ENCODE peak calls at places on chromosomes 3 and 15, in nine cellular contexts. K, V, D, Z, Q, F, H, B and L are unnamed samples.

GRCh38 chr3:65508743-65509422 is 529.8 kb downstream of the MAGI1 start:
- DNase-seq in D (no peak), Q (no peak), K (no peak), F (no peak), B (no peak), H (no peak), V (no peak), Z (no peak), L (no peak)

GRCh38 chr3:72517804-72518442 is 330.3 kb downstream of the SHQ1 start:
- DNase-seq in F (no peak), D (no peak), Z (no peak), H (no peak), K (no peak), V (no peak), B (no peak), Q (no peak), L (no peak)

GRCh38 chr3:180229113-180229512 is 192.4 kb upstream of the PEX5L start:
- DNase-seq in V (no peak), Q (no peak), Z (no peak), B (no peak), F (no peak), H (no peak), D (no peak), K (no peak), L (no peak)

GRCh38 chr15:74978503-74978902 is 16.9 kb upstream of the SCAMP5 start:
- DNase-seq in V (peak; percentile 64), D (peak; percentile 63), Q (peak; percentile 90), F (peak; percentile 46), Z (peak; percentile 16), H (no peak), K (no peak), B (peak; percentile 48), L (no peak)

GRCh38 chr15:85795669-85796305 is 1.1 kb upstream of the KLHL25 start:
- DNase-seq in K (no peak), Z (no peak), Q (no peak), F (no peak), V (no peak), H (no peak), B (no peak), D (no peak), L (no peak)

GRCh38 chr15:75928680-75929608 is 25.3 kb downstream of the FBXO22 start:
- DNase-seq in D (peak; percentile 8), F (no peak), Z (no peak), H (no peak), K (no peak), V (peak; percentile 15), B (no peak), Q (no peak), L (no peak)

GRCh38 chr3:107983247-107983646 is 107.6 kb downstream of the CD47 start:
- DNase-seq in F (no peak), B (no peak), H (no peak), K (no peak), Z (no peak), V (no peak), Q (no peak), D (no peak), L (no peak)

GRCh38 chr15:48603123-48603500 is 42.4 kb downstream of the FBN1 start:
- DNase-seq in B (no peak), D (no peak), F (no peak), Q (no peak), Z (no peak), H (no peak), V (peak; percentile 31), K (no peak), L (no peak)

GRCh38 chr3:138093721-138094120 is 21.7 kb downstream of the DZIP1L start:
- DNase-seq in Z (no peak), F (no peak), V (no peak), Q (no peak), B (no peak), H (no peak), D (no peak), K (no peak), L (no peak)

GRCh38 chr15:85333132-85333831 is 47.1 kb upstream of the AKAP13 start:
- DNase-seq in K (no peak), D (no peak), F (no peak), Q (peak; percentile 45), B (no peak), V (peak; percentile 93), Z (no peak), H (no peak), L (no peak)

GRCh38 chr3:111278961-111279360 is 207.3 kb downstream of the NECTIN3 start:
- DNase-seq in B (no peak), Z (no peak), H (no peak), D (no peak), V (no peak), K (no peak), Q (no peak), F (no peak), L (no peak)

GRCh38 chr3:140468407-140468806 is 209.5 kb upstream of the TRIM42 start:
- DNase-seq in Q (no peak), D (no peak), F (no peak), K (no peak), Z (no peak), V (peak; percentile 28), B (no peak), H (no peak), L (no peak)

GRCh38 chr3:37456791-37457190 is 282.4 kb upstream of the LRRFIP2 start:
- DNase-seq in K (no peak), B (no peak), F (no peak), H (no peak), Z (no peak), V (no peak), Q (no peak), D (no peak), L (no peak)

GRCh38 chr3:171458857-171459129 is 1.4 kb downstream of the TNIK start:
- DNase-seq in Z (no peak), V (no peak), F (no peak), H (no peak), B (no peak), K (no peak), Q (no peak), D (no peak), L (no peak)

GRCh38 chr15:81877533-81878227 is 168.1 kb downstream of the MEX3B start:
- DNase-seq in K (no peak), D (no peak), Z (no peak), H (no peak), F (no peak), B (no peak), Q (no peak), V (no peak), L (no peak)

GRCh38 chr15:75620776-75621536 is 4.6 kb downstream of the SNUPN start:
- DNase-seq in K (peak; percentile 87), V (peak; percentile 82), B (no peak), H (peak; percentile 87), Z (no peak), F (peak; percentile 64), Q (no peak), D (no peak), L (no peak)

GRCh38 chr15:51051776-51052175 is 42.9 kb downstream of the TNFAIP8L3 start:
- DNase-seq in H (peak; percentile 82), D (no peak), K (peak; percentile 70), V (peak; percentile 91), F (no peak), B (no peak), Z (no peak), Q (no peak), L (peak; percentile 32)

GRCh38 chr15:57694264-57694663 is 12.2 kb upstream of the POLR2M start:
- DNase-seq in F (no peak), D (no peak), V (no peak), Q (no peak), Z (no peak), B (no peak), K (no peak), H (no peak), L (no peak)

GRCh38 chr3:47244531-47245100 is 38.0 kb downstream of the KIF9 start:
- DNase-seq in Q (no peak), H (no peak), B (no peak), Z (no peak), V (no peak), F (no peak), D (no peak), K (no peak), L (no peak)

GRCh38 chr3:194306109-194306686 is 44.9 kb downstream of the CPN2 start:
- DNase-seq in Q (no peak), B (peak; percentile 17), V (no peak), F (peak; percentile 91), D (peak; percentile 98), K (no peak), Z (peak; percentile 13), H (no peak), L (no peak)

GRCh38 chr3:184377374-184377773 is 633 bp downstream of the THPO start:
- DNase-seq in B (no peak), Z (no peak), F (no peak), Q (no peak), D (no peak), K (no peak), H (no peak), V (no peak), L (no peak)

GRCh38 chr3:157832588-157832987 is 273.6 kb downstream of the SHOX2 start:
- DNase-seq in D (no peak), V (peak; percentile 94), K (no peak), F (no peak), H (no peak), Z (no peak), B (no peak), Q (no peak), L (no peak)

GRCh38 chr3:8983026-8983425 is 19.8 kb upstream of the RAD18 start:
- DNase-seq in F (no peak), V (no peak), H (no peak), Z (no peak), B (no peak), Q (no peak), D (no peak), K (no peak), L (no peak)

GRCh38 chr3:23239181-23240068 is 36.3 kb downstream of the UBE2E2 start:
- DNase-seq in Q (no peak), Z (no peak), B (no peak), H (no peak), K (no peak), V (no peak), D (no peak), F (no peak), L (peak; percentile 58)

GRCh38 chr15:60137711-60138396 is 133.7 kb downstream of the FOXB1 start:
- DNase-seq in V (peak; percentile 46), D (no peak), K (no peak), B (no peak), H (no peak), F (no peak), Q (peak; percentile 82), Z (no peak), L (no peak)

GRCh38 chr3:135706758-135707375 is 258.7 kb upstream of the PPP2R3A start:
- DNase-seq in K (no peak), D (no peak), H (no peak), Q (no peak), F (no peak), V (peak; percentile 28), B (no peak), Z (no peak), L (no peak)

GRCh38 chr3:72042397-72043211 is 257.7 kb upstream of the PROK2 start:
- DNase-seq in B (no peak), F (no peak), Z (no peak), Q (no peak), V (peak; percentile 60), H (no peak), K (no peak), D (no peak), L (no peak)